ENCODE peak calls at places on chromosomes 3 and 15, in eight cellular contexts. A, L, V, U, O, R, S and Z are unnamed samples.

GRCh38 chr15:74812533-74812932 is at the start of gene LMAN1L:
- DNase-seq in S (no peak), A (no peak), O (no peak), L (no peak), R (no peak), V (no peak), U (no peak), Z (no peak)

GRCh38 chr3:171744055-171744741 is 66.1 kb downstream of the PLD1 start:
- DNase-seq in O (no peak), A (no peak), R (no peak), L (no peak), S (no peak), U (no peak), V (no peak), Z (no peak)

GRCh38 chr3:62817678-62818077 is 57.5 kb downstream of the CADPS start:
- DNase-seq in A (no peak), L (no peak), R (no peak), V (no peak), S (no peak), U (no peak), O (no peak), Z (no peak)

GRCh38 chr3:66439666-66440344 is 61.0 kb downstream of the LRIG1 start:
- DNase-seq in A (peak; percentile 60), U (peak; percentile 19), O (peak; percentile 27), R (no peak), V (no peak), L (no peak), S (no peak), Z (no peak)

GRCh38 chr3:146125946-146126345 is 35.0 kb downstream of the PLOD2 start:
- DNase-seq in A (peak; percentile 21), U (no peak), L (no peak), S (no peak), R (no peak), V (no peak), O (no peak), Z (no peak)

GRCh38 chr3:168094877-168095610 is 680 bp downstream of the GOLIM4 start:
- DNase-seq in R (peak; percentile 20), O (peak; percentile 22), L (peak; percentile 66), V (peak; percentile 7), A (peak; percentile 41), U (peak; percentile 65), S (peak; percentile 73), Z (peak; percentile 75)

GRCh38 chr15:28113426-28114113 is 14.5 kb upstream of the OCA2 start:
- DNase-seq in S (no peak), U (no peak), R (no peak), V (no peak), A (no peak), O (no peak), L (no peak), Z (no peak)

GRCh38 chr15:33722005-33722672 is 246.2 kb upstream of the CHRM5 start:
- DNase-seq in V (no peak), O (no peak), R (no peak), U (no peak), A (no peak), L (no peak), S (no peak), Z (no peak)

GRCh38 chr15:48966595-48967301 is 3.0 kb upstream of the SHC4 start:
- DNase-seq in L (no peak), R (no peak), O (no peak), A (no peak), V (peak; percentile 25), S (no peak), U (peak; percentile 79), Z (no peak)

GRCh38 chr15:72599855-72600464 is 54.5 kb upstream of the GOLGA6B start:
- DNase-seq in R (peak; percentile 24), L (no peak), U (peak; percentile 50), S (no peak), A (no peak), O (no peak), V (peak; percentile 5), Z (peak; percentile 35)

GRCh38 chr3:127867986-127868385 is 45.7 kb upstream of the MGLL start:
- DNase-seq in A (no peak), L (no peak), O (no peak), S (no peak), U (no peak), V (no peak), R (no peak), Z (no peak)

GRCh38 chr15:39077998-39078397 is 502.9 kb upstream of the THBS1 start:
- DNase-seq in O (no peak), U (no peak), S (no peak), A (no peak), L (no peak), R (no peak), V (no peak), Z (no peak)

GRCh38 chr15:71051539-71051938 is 63.7 kb upstream of the THSD4 start:
- DNase-seq in O (no peak), S (peak; percentile 34), U (no peak), A (no peak), R (no peak), V (no peak), L (no peak), Z (peak; percentile 31)